ENCODE peak calls at places on chromosomes 5 and 9, in seven cellular contexts. One of them, this sample, is unnamed.

GRCh38 chr9:3746296-3747275 is 220.8 kb upstream of the RFX3 start:
- DNase-seq in aorta: no peak
- DNase-seq in Calu3: no peak
- DNase-seq in HTR-8/SVneo: peak; percentile 53
- DNase-seq in body of pancreas: no peak
- DNase-seq in T-helper 2 cell: no peak
- DNase-seq in activated CD4-positive, alpha-beta T cell treated with anti-CD3 and anti-CD28 coated beads for 48 hours: peak; percentile 63
- DNase-seq in this sample: no peak

GRCh38 chr9:13143281-13143680 is 136.2 kb downstream of the MPDZ start:
- DNase-seq in body of pancreas: no peak
- DNase-seq in T-helper 2 cell: no peak
- DNase-seq in aorta: no peak
- DNase-seq in activated CD4-positive, alpha-beta T cell treated with anti-CD3 and anti-CD28 coated beads for 48 hours: no peak
- DNase-seq in HTR-8/SVneo: no peak
- DNase-seq in Calu3: no peak
- DNase-seq in this sample: no peak

GRCh38 chr5:134540747-134541733 is 15.6 kb downstream of the JADE2 start:
- DNase-seq in HTR-8/SVneo: no peak
- DNase-seq in T-helper 2 cell: no peak
- DNase-seq in Calu3: no peak
- DNase-seq in body of pancreas: no peak
- DNase-seq in activated CD4-positive, alpha-beta T cell treated with anti-CD3 and anti-CD28 coated beads for 48 hours: no peak
- DNase-seq in aorta: peak; percentile 32
- DNase-seq in this sample: peak; percentile 57

GRCh38 chr9:131259432-131259885 is 16.9 kb downstream of the FAM78A start:
- DNase-seq in Calu3: no peak
- DNase-seq in aorta: peak; percentile 33
- DNase-seq in T-helper 2 cell: no peak
- DNase-seq in body of pancreas: no peak
- DNase-seq in activated CD4-positive, alpha-beta T cell treated with anti-CD3 and anti-CD28 coated beads for 48 hours: no peak
- DNase-seq in HTR-8/SVneo: no peak
- DNase-seq in this sample: no peak

GRCh38 chr5:179342577-179342976 is 2.7 kb downstream of the ADAMTS2 start:
- DNase-seq in aorta: no peak
- DNase-seq in Calu3: no peak
- DNase-seq in T-helper 2 cell: no peak
- DNase-seq in HTR-8/SVneo: peak; percentile 21
- DNase-seq in activated CD4-positive, alpha-beta T cell treated with anti-CD3 and anti-CD28 coated beads for 48 hours: no peak
- DNase-seq in body of pancreas: no peak
- DNase-seq in this sample: no peak

GRCh38 chr5:17275279-17276158 is 58.1 kb downstream of the BASP1 start:
- DNase-seq in T-helper 2 cell: no peak
- DNase-seq in aorta: no peak
- DNase-seq in HTR-8/SVneo: no peak
- DNase-seq in activated CD4-positive, alpha-beta T cell treated with anti-CD3 and anti-CD28 coated beads for 48 hours: no peak
- DNase-seq in body of pancreas: no peak
- DNase-seq in Calu3: no peak
- DNase-seq in this sample: no peak

GRCh38 chr5:73031839-73032238 is 76.0 kb downstream of the FCHO2 start:
- DNase-seq in HTR-8/SVneo: peak; percentile 9
- DNase-seq in body of pancreas: peak; percentile 20
- DNase-seq in aorta: no peak
- DNase-seq in T-helper 2 cell: no peak
- DNase-seq in activated CD4-positive, alpha-beta T cell treated with anti-CD3 and anti-CD28 coated beads for 48 hours: no peak
- DNase-seq in Calu3: peak; percentile 81
- DNase-seq in this sample: no peak

GRCh38 chr5:171422902-171423663 is 3.6 kb downstream of the FGF18 start:
- DNase-seq in aorta: no peak
- DNase-seq in T-helper 2 cell: no peak
- DNase-seq in body of pancreas: no peak
- DNase-seq in HTR-8/SVneo: no peak
- DNase-seq in Calu3: no peak
- DNase-seq in activated CD4-positive, alpha-beta T cell treated with anti-CD3 and anti-CD28 coated beads for 48 hours: no peak
- DNase-seq in this sample: no peak

GRCh38 chr9:120524852-120525251 is 55.1 kb downstream of the CDK5RAP2 start:
- DNase-seq in Calu3: no peak
- DNase-seq in activated CD4-positive, alpha-beta T cell treated with anti-CD3 and anti-CD28 coated beads for 48 hours: no peak
- DNase-seq in body of pancreas: no peak
- DNase-seq in HTR-8/SVneo: no peak
- DNase-seq in T-helper 2 cell: no peak
- DNase-seq in aorta: no peak
- DNase-seq in this sample: no peak

GRCh38 chr5:58246521-58246944 is 213.4 kb downstream of the PLK2 start:
- DNase-seq in T-helper 2 cell: no peak
- DNase-seq in aorta: no peak
- DNase-seq in activated CD4-positive, alpha-beta T cell treated with anti-CD3 and anti-CD28 coated beads for 48 hours: no peak
- DNase-seq in body of pancreas: no peak
- DNase-seq in HTR-8/SVneo: no peak
- DNase-seq in Calu3: no peak
- DNase-seq in this sample: no peak

GRCh38 chr9:35733109-35733541 is 659 bp downstream of the CREB3 start:
- DNase-seq in body of pancreas: no peak
- DNase-seq in Calu3: peak; percentile 54
- DNase-seq in HTR-8/SVneo: peak; percentile 35
- DNase-seq in activated CD4-positive, alpha-beta T cell treated with anti-CD3 and anti-CD28 coated beads for 48 hours: no peak
- DNase-seq in aorta: peak; percentile 38
- DNase-seq in T-helper 2 cell: no peak
- DNase-seq in this sample: no peak

GRCh38 chr9:16521868-16522381 is 348.5 kb downstream of the BNC2 start:
- DNase-seq in HTR-8/SVneo: peak; percentile 24
- DNase-seq in body of pancreas: no peak
- DNase-seq in activated CD4-positive, alpha-beta T cell treated with anti-CD3 and anti-CD28 coated beads for 48 hours: no peak
- DNase-seq in Calu3: no peak
- DNase-seq in T-helper 2 cell: no peak
- DNase-seq in aorta: peak; percentile 68
- DNase-seq in this sample: no peak

GRCh38 chr5:68299575-68299974 is 84.0 kb downstream of the PIK3R1 start:
- DNase-seq in body of pancreas: no peak
- DNase-seq in T-helper 2 cell: no peak
- DNase-seq in HTR-8/SVneo: no peak
- DNase-seq in activated CD4-positive, alpha-beta T cell treated with anti-CD3 and anti-CD28 coated beads for 48 hours: no peak
- DNase-seq in Calu3: no peak
- DNase-seq in aorta: no peak
- DNase-seq in this sample: no peak

GRCh38 chr5:10634056-10634455 is 70.2 kb downstream of the ANKRD33B start:
- DNase-seq in body of pancreas: no peak
- DNase-seq in Calu3: no peak
- DNase-seq in T-helper 2 cell: no peak
- DNase-seq in activated CD4-positive, alpha-beta T cell treated with anti-CD3 and anti-CD28 coated beads for 48 hours: no peak
- DNase-seq in aorta: no peak
- DNase-seq in HTR-8/SVneo: no peak
- DNase-seq in this sample: no peak

GRCh38 chr9:7907636-7908195 is 108.1 kb upstream of the DMAC1 start:
- DNase-seq in body of pancreas: no peak
- DNase-seq in Calu3: no peak
- DNase-seq in HTR-8/SVneo: no peak
- DNase-seq in activated CD4-positive, alpha-beta T cell treated with anti-CD3 and anti-CD28 coated beads for 48 hours: no peak
- DNase-seq in aorta: no peak
- DNase-seq in T-helper 2 cell: no peak
- DNase-seq in this sample: no peak

GRCh38 chr5:39717186-39717897 is 292.6 kb upstream of the DAB2 start:
- DNase-seq in T-helper 2 cell: no peak
- DNase-seq in aorta: no peak
- DNase-seq in body of pancreas: no peak
- DNase-seq in activated CD4-positive, alpha-beta T cell treated with anti-CD3 and anti-CD28 coated beads for 48 hours: no peak
- DNase-seq in Calu3: no peak
- DNase-seq in HTR-8/SVneo: no peak
- DNase-seq in this sample: no peak

GRCh38 chr9:116100711-116101111 is 52.9 kb upstream of the PAPPA start:
- DNase-seq in activated CD4-positive, alpha-beta T cell treated with anti-CD3 and anti-CD28 coated beads for 48 hours: no peak
- DNase-seq in T-helper 2 cell: no peak
- DNase-seq in body of pancreas: no peak
- DNase-seq in aorta: no peak
- DNase-seq in Calu3: no peak
- DNase-seq in HTR-8/SVneo: no peak
- DNase-seq in this sample: no peak

GRCh38 chr9:111118256-111118950 is 80.1 kb upstream of the LPAR1 start:
- DNase-seq in Calu3: no peak
- DNase-seq in aorta: no peak
- DNase-seq in body of pancreas: no peak
- DNase-seq in T-helper 2 cell: no peak
- DNase-seq in activated CD4-positive, alpha-beta T cell treated with anti-CD3 and anti-CD28 coated beads for 48 hours: no peak
- DNase-seq in HTR-8/SVneo: peak; percentile 8
- DNase-seq in this sample: no peak

GRCh38 chr5:14184082-14184481 is 40.9 kb downstream of the TRIO start:
- DNase-seq in T-helper 2 cell: no peak
- DNase-seq in aorta: no peak
- DNase-seq in Calu3: no peak
- DNase-seq in activated CD4-positive, alpha-beta T cell treated with anti-CD3 and anti-CD28 coated beads for 48 hours: no peak
- DNase-seq in body of pancreas: no peak
- DNase-seq in HTR-8/SVneo: no peak
- DNase-seq in this sample: no peak

GRCh38 chr5:77337716-77338115 is 127.2 kb downstream of the PDE8B start:
- DNase-seq in aorta: no peak
- DNase-seq in T-helper 2 cell: no peak
- DNase-seq in Calu3: no peak
- DNase-seq in body of pancreas: no peak
- DNase-seq in activated CD4-positive, alpha-beta T cell treated with anti-CD3 and anti-CD28 coated beads for 48 hours: no peak
- DNase-seq in HTR-8/SVneo: no peak
- DNase-seq in this sample: no peak

GRCh38 chr5:141359790-141360426 is at the start of gene PCDHGB2:
- DNase-seq in HTR-8/SVneo: no peak
- DNase-seq in T-helper 2 cell: peak; percentile 3
- DNase-seq in activated CD4-positive, alpha-beta T cell treated with anti-CD3 and anti-CD28 coated beads for 48 hours: no peak
- DNase-seq in aorta: no peak
- DNase-seq in body of pancreas: no peak
- DNase-seq in Calu3: no peak
- DNase-seq in this sample: no peak

GRCh38 chr5:173802670-173803165 is 85.4 kb upstream of the CPEB4 start:
- DNase-seq in Calu3: peak; percentile 78
- DNase-seq in activated CD4-positive, alpha-beta T cell treated with anti-CD3 and anti-CD28 coated beads for 48 hours: no peak
- DNase-seq in aorta: peak; percentile 75
- DNase-seq in body of pancreas: peak; percentile 22
- DNase-seq in HTR-8/SVneo: no peak
- DNase-seq in T-helper 2 cell: no peak
- DNase-seq in this sample: no peak

GRCh38 chr5:159021360-159022177 is 78.1 kb downstream of the EBF1 start:
- DNase-seq in T-helper 2 cell: no peak
- DNase-seq in HTR-8/SVneo: no peak
- DNase-seq in activated CD4-positive, alpha-beta T cell treated with anti-CD3 and anti-CD28 coated beads for 48 hours: no peak
- DNase-seq in body of pancreas: no peak
- DNase-seq in aorta: no peak
- DNase-seq in Calu3: no peak
- DNase-seq in this sample: no peak

GRCh38 chr5:21195145-21195544 is 1207.1 kb upstream of the CDH18 start:
- DNase-seq in HTR-8/SVneo: no peak
- DNase-seq in aorta: no peak
- DNase-seq in body of pancreas: no peak
- DNase-seq in Calu3: no peak
- DNase-seq in activated CD4-positive, alpha-beta T cell treated with anti-CD3 and anti-CD28 coated beads for 48 hours: no peak
- DNase-seq in T-helper 2 cell: no peak
- DNase-seq in this sample: no peak

GRCh38 chr9:111431684-111432083 is 52.5 kb downstream of the ECPAS start:
- DNase-seq in HTR-8/SVneo: no peak
- DNase-seq in Calu3: no peak
- DNase-seq in activated CD4-positive, alpha-beta T cell treated with anti-CD3 and anti-CD28 coated beads for 48 hours: no peak
- DNase-seq in body of pancreas: no peak
- DNase-seq in T-helper 2 cell: no peak
- DNase-seq in aorta: no peak
- DNase-seq in this sample: no peak

GRCh38 chr5:53479656-53480473 is 564 bp upstream of the FST start:
- DNase-seq in activated CD4-positive, alpha-beta T cell treated with anti-CD3 and anti-CD28 coated beads for 48 hours: peak; percentile 42
- DNase-seq in T-helper 2 cell: no peak
- DNase-seq in aorta: peak; percentile 71
- DNase-seq in HTR-8/SVneo: peak; percentile 39
- DNase-seq in Calu3: peak; percentile 65
- DNase-seq in body of pancreas: peak; percentile 32
- DNase-seq in this sample: peak; percentile 32

GRCh38 chr9:14323969-14324366 is 10.0 kb upstream of the NFIB start:
- DNase-seq in T-helper 2 cell: no peak
- DNase-seq in body of pancreas: no peak
- DNase-seq in Calu3: no peak
- DNase-seq in HTR-8/SVneo: no peak
- DNase-seq in aorta: no peak
- DNase-seq in activated CD4-positive, alpha-beta T cell treated with anti-CD3 and anti-CD28 coated beads for 48 hours: no peak
- DNase-seq in this sample: no peak

GRCh38 chr9:135989722-135990467 is 28.7 kb upstream of the UBAC1 start:
- DNase-seq in aorta: peak; percentile 66
- DNase-seq in activated CD4-positive, alpha-beta T cell treated with anti-CD3 and anti-CD28 coated beads for 48 hours: peak; percentile 39
- DNase-seq in T-helper 2 cell: no peak
- DNase-seq in HTR-8/SVneo: no peak
- DNase-seq in body of pancreas: no peak
- DNase-seq in Calu3: no peak
- DNase-seq in this sample: no peak

GRCh38 chr5:116409591-116410296 is 164.9 kb downstream of the SEMA6A start:
- DNase-seq in body of pancreas: peak; percentile 72
- DNase-seq in T-helper 2 cell: no peak
- DNase-seq in Calu3: no peak
- DNase-seq in HTR-8/SVneo: no peak
- DNase-seq in aorta: no peak
- DNase-seq in activated CD4-positive, alpha-beta T cell treated with anti-CD3 and anti-CD28 coated beads for 48 hours: no peak
- DNase-seq in this sample: no peak

GRCh38 chr5:50595199-50595598 is 71.2 kb upstream of the PARP8 start:
- DNase-seq in body of pancreas: no peak
- DNase-seq in Calu3: no peak
- DNase-seq in activated CD4-positive, alpha-beta T cell treated with anti-CD3 and anti-CD28 coated beads for 48 hours: no peak
- DNase-seq in HTR-8/SVneo: peak; percentile 74
- DNase-seq in aorta: no peak
- DNase-seq in T-helper 2 cell: no peak
- DNase-seq in this sample: no peak

GRCh38 chr5:141326088-141326854 is 4.0 kb upstream of the PCDHGA1 start:
- DNase-seq in T-helper 2 cell: peak; percentile 43
- DNase-seq in activated CD4-positive, alpha-beta T cell treated with anti-CD3 and anti-CD28 coated beads for 48 hours: peak; percentile 77
- DNase-seq in Calu3: no peak
- DNase-seq in HTR-8/SVneo: no peak
- DNase-seq in body of pancreas: peak; percentile 28
- DNase-seq in aorta: peak; percentile 81
- DNase-seq in this sample: peak; percentile 41

GRCh38 chr5:33317271-33317670 is 123.5 kb upstream of the TARS1 start:
- DNase-seq in Calu3: no peak
- DNase-seq in T-helper 2 cell: no peak
- DNase-seq in HTR-8/SVneo: no peak
- DNase-seq in body of pancreas: no peak
- DNase-seq in aorta: no peak
- DNase-seq in activated CD4-positive, alpha-beta T cell treated with anti-CD3 and anti-CD28 coated beads for 48 hours: no peak
- DNase-seq in this sample: no peak

This sample was measured in activated B cell treated with CpG ODN at 0.5 μM for 24 hours.